ENCODE peak calls at places on chromosomes 4 and X, in six cellular contexts. One of them, this sample, is unnamed.

GRCh38 chr4:119207051-119207450 is 5.5 kb upstream of the USP53 start:
- DNase-seq in H9: no peak
- DNase-seq in IMR-90: peak; percentile 50
- DNase-seq in neuronal stem cell: no peak
- DNase-seq in trophoblast cell: peak; percentile 78
- DNase-seq in H1: no peak
- DNase-seq in this sample: no peak

GRCh38 chr4:100288811-100289529 is 98.7 kb upstream of the DDIT4L start:
- DNase-seq in H9: no peak
- DNase-seq in IMR-90: peak; percentile 35
- DNase-seq in neuronal stem cell: no peak
- DNase-seq in trophoblast cell: peak; percentile 97
- DNase-seq in H1: no peak
- DNase-seq in this sample: peak; percentile 27

GRCh38 chrX:39896951-39897740 is 200.6 kb downstream of the BCOR start:
- DNase-seq in H9: peak; percentile 82
- DNase-seq in IMR-90: peak; percentile 62
- DNase-seq in neuronal stem cell: peak; percentile 31
- DNase-seq in trophoblast cell: peak; percentile 74
- DNase-seq in H1: no peak
- DNase-seq in this sample: peak; percentile 68

GRCh38 chr4:147960971-147961370 is 229.1 kb downstream of the ARHGAP10 start:
- DNase-seq in H9: no peak
- DNase-seq in IMR-90: no peak
- DNase-seq in neuronal stem cell: no peak
- DNase-seq in trophoblast cell: no peak
- DNase-seq in H1: no peak
- DNase-seq in this sample: no peak

GRCh38 chrX:124426824-124427223 is 80.5 kb downstream of the SH2D1A start:
- DNase-seq in H9: no peak
- DNase-seq in IMR-90: no peak
- DNase-seq in neuronal stem cell: no peak
- DNase-seq in trophoblast cell: no peak
- DNase-seq in H1: no peak
- DNase-seq in this sample: no peak

GRCh38 chr4:133683967-133684366 is 517.6 kb downstream of the PABPC4L start:
- DNase-seq in H9: no peak
- DNase-seq in IMR-90: no peak
- DNase-seq in neuronal stem cell: no peak
- DNase-seq in trophoblast cell: no peak
- DNase-seq in H1: no peak
- DNase-seq in this sample: no peak

GRCh38 chrX:17373337-17373736 is 1.7 kb upstream of the NHS start:
- DNase-seq in H9: no peak
- DNase-seq in IMR-90: no peak
- DNase-seq in neuronal stem cell: no peak
- DNase-seq in trophoblast cell: no peak
- DNase-seq in H1: no peak
- DNase-seq in this sample: no peak

GRCh38 chr4:10161146-10161545 is 44.5 kb upstream of the WDR1 start:
- DNase-seq in H9: no peak
- DNase-seq in IMR-90: peak; percentile 3
- DNase-seq in neuronal stem cell: no peak
- DNase-seq in trophoblast cell: peak; percentile 41
- DNase-seq in H1: no peak
- DNase-seq in this sample: no peak

GRCh38 chr4:106297636-106298035 is 18.4 kb downstream of the TBCK start:
- DNase-seq in H9: no peak
- DNase-seq in IMR-90: no peak
- DNase-seq in neuronal stem cell: no peak
- DNase-seq in trophoblast cell: no peak
- DNase-seq in H1: no peak
- DNase-seq in this sample: no peak

GRCh38 chrX:100083146-100083715 is 326.8 kb downstream of the PCDH19 start:
- DNase-seq in H9: no peak
- DNase-seq in IMR-90: no peak
- DNase-seq in neuronal stem cell: peak; percentile 61
- DNase-seq in trophoblast cell: no peak
- DNase-seq in H1: no peak
- DNase-seq in this sample: no peak

GRCh38 chr4:121734576-121734975 is 30.4 kb downstream of the SMIM43 start:
- DNase-seq in H9: no peak
- DNase-seq in IMR-90: no peak
- DNase-seq in neuronal stem cell: no peak
- DNase-seq in trophoblast cell: no peak
- DNase-seq in H1: no peak
- DNase-seq in this sample: no peak

GRCh38 chrX:136608295-136608933 is 39.5 kb upstream of the CD40LG start:
- DNase-seq in H9: peak; percentile 30
- DNase-seq in IMR-90: no peak
- DNase-seq in neuronal stem cell: no peak
- DNase-seq in trophoblast cell: no peak
- DNase-seq in H1: no peak
- DNase-seq in this sample: no peak

GRCh38 chrX:42797646-42798045 is 19.7 kb upstream of the PPP1R2C start:
- DNase-seq in H9: no peak
- DNase-seq in IMR-90: no peak
- DNase-seq in neuronal stem cell: no peak
- DNase-seq in trophoblast cell: peak; percentile 23
- DNase-seq in H1: no peak
- DNase-seq in this sample: peak; percentile 29

GRCh38 chr4:89177807-89178206 is 66.5 kb downstream of the TIGD2 start:
- DNase-seq in H9: no peak
- DNase-seq in IMR-90: no peak
- DNase-seq in neuronal stem cell: no peak
- DNase-seq in trophoblast cell: no peak
- DNase-seq in H1: no peak
- DNase-seq in this sample: no peak

GRCh38 chr4:2728221-2728620 is 27.9 kb downstream of the TNIP2 start:
- DNase-seq in H9: no peak
- DNase-seq in IMR-90: no peak
- DNase-seq in neuronal stem cell: no peak
- DNase-seq in trophoblast cell: no peak
- DNase-seq in H1: no peak
- DNase-seq in this sample: no peak

GRCh38 chr4:6768539-6768905 is 14.0 kb upstream of the KIAA0232 start:
- DNase-seq in H9: no peak
- DNase-seq in IMR-90: peak; percentile 37
- DNase-seq in neuronal stem cell: no peak
- DNase-seq in trophoblast cell: peak; percentile 59
- DNase-seq in H1: no peak
- DNase-seq in this sample: peak; percentile 43

GRCh38 chrX:12953420-12953819 is 21.5 kb upstream of the TMSB4X start:
- DNase-seq in H9: no peak
- DNase-seq in IMR-90: no peak
- DNase-seq in neuronal stem cell: no peak
- DNase-seq in trophoblast cell: no peak
- DNase-seq in H1: no peak
- DNase-seq in this sample: no peak

GRCh38 chr4:1396806-1397455 is 9.3 kb downstream of the NKX1-1 start:
- DNase-seq in H9: no peak
- DNase-seq in IMR-90: no peak
- DNase-seq in neuronal stem cell: no peak
- DNase-seq in trophoblast cell: no peak
- DNase-seq in H1: no peak
- DNase-seq in this sample: no peak

GRCh38 chrX:16836371-16836770 is 33.8 kb downstream of the RBBP7 start:
- DNase-seq in H9: peak; percentile 77
- DNase-seq in IMR-90: peak; percentile 13
- DNase-seq in neuronal stem cell: no peak
- DNase-seq in trophoblast cell: peak; percentile 67
- DNase-seq in H1: no peak
- DNase-seq in this sample: peak; percentile 37

GRCh38 chrX:131802836-131803626 is 220.1 kb upstream of the STK26 start:
- DNase-seq in H9: no peak
- DNase-seq in IMR-90: peak; percentile 52
- DNase-seq in neuronal stem cell: no peak
- DNase-seq in trophoblast cell: peak; percentile 97
- DNase-seq in H1: no peak
- DNase-seq in this sample: no peak

GRCh38 chrX:10017866-10018265 is 50.7 kb downstream of the CLDN34 start:
- DNase-seq in H9: no peak
- DNase-seq in IMR-90: peak; percentile 65
- DNase-seq in neuronal stem cell: no peak
- DNase-seq in trophoblast cell: peak; percentile 63
- DNase-seq in H1: no peak
- DNase-seq in this sample: peak; percentile 60

GRCh38 chr4:98662619-98663225 is 4.3 kb upstream of the TSPAN5 start:
- DNase-seq in H9: peak; percentile 80
- DNase-seq in IMR-90: peak; percentile 9
- DNase-seq in neuronal stem cell: no peak
- DNase-seq in trophoblast cell: no peak
- DNase-seq in H1: no peak
- DNase-seq in this sample: no peak

GRCh38 chr4:81628489-81628888 is 156.8 kb upstream of the RASGEF1B start:
- DNase-seq in H9: no peak
- DNase-seq in IMR-90: no peak
- DNase-seq in neuronal stem cell: no peak
- DNase-seq in trophoblast cell: peak; percentile 62
- DNase-seq in H1: no peak
- DNase-seq in this sample: no peak

GRCh38 chr4:54586343-54586953 is 71.3 kb upstream of the KIT start:
- DNase-seq in H9: no peak
- DNase-seq in IMR-90: peak; percentile 70
- DNase-seq in neuronal stem cell: no peak
- DNase-seq in trophoblast cell: peak; percentile 7
- DNase-seq in H1: no peak
- DNase-seq in this sample: peak; percentile 88

GRCh38 chrX:23838953-23839352 is 56.0 kb downstream of the SAT1 start:
- DNase-seq in H9: no peak
- DNase-seq in IMR-90: no peak
- DNase-seq in neuronal stem cell: no peak
- DNase-seq in trophoblast cell: no peak
- DNase-seq in H1: no peak
- DNase-seq in this sample: no peak

DNA sequence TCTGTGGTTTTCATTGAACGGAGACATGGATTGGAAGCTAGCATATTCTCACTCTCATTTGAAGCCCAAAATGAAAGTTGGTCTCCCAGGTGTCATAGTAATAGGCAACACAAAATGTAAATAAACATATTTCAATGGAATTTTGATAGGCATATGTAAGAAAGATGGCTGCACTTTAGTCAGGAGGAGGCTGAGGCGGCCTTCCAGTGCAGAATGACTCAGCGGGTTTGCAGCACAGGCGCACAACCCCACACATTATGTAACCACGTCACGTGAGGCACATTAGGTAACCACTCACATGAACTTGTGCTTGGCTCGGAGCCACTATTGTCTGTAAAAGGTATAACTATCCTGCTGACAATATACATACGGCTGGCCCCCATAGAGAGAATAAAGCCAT is 381.7 kb downstream of the GPAT3 start:
- DNase-seq in H9: no peak
- DNase-seq in IMR-90: peak; percentile 2
- DNase-seq in neuronal stem cell: no peak
- DNase-seq in trophoblast cell: no peak
- DNase-seq in H1: no peak
- DNase-seq in this sample: no peak
- H3K14ac ChIP-seq in H9: no peak overlapping the region
- H3K14ac ChIP-seq in IMR-90: no peak overlapping the region
- H3K14ac ChIP-seq in neuronal stem cell: no peak overlapping the region
- H3K14ac ChIP-seq in trophoblast cell: no peak overlapping the region
- H3K14ac ChIP-seq in H1: no peak overlapping the region
- H3K14ac ChIP-seq in this sample: no peak overlapping the region

GRCh38 chr4:70838972-70839536 is 636 bp downstream of the GRSF1 start:
- DNase-seq in H9: peak; percentile 53
- DNase-seq in IMR-90: peak; percentile 49
- DNase-seq in neuronal stem cell: peak; percentile 61
- DNase-seq in trophoblast cell: peak; percentile 66
- DNase-seq in H1: no peak
- DNase-seq in this sample: peak; percentile 75
- H2BK5ac ChIP-seq in H9: no peak overlapping the region
- H2BK5ac ChIP-seq in IMR-90: peak overlapping the region; percentile 69
- H2BK5ac ChIP-seq in neuronal stem cell: peak overlapping the region; percentile 93
- H2BK5ac ChIP-seq in trophoblast cell: peak overlapping the region; percentile 81
- H2BK5ac ChIP-seq in H1: peak overlapping the region; percentile 84
- H2BK5ac ChIP-seq in this sample: peak overlapping the region; percentile 92

GRCh38 chr4:91527056-91527455 is 776.7 kb upstream of the GRID2 start:
- DNase-seq in H9: no peak
- DNase-seq in IMR-90: no peak
- DNase-seq in neuronal stem cell: no peak
- DNase-seq in trophoblast cell: no peak
- DNase-seq in H1: no peak
- DNase-seq in this sample: no peak
- H3K14ac ChIP-seq in H9: no peak overlapping the region
- H3K14ac ChIP-seq in IMR-90: no peak overlapping the region
- H3K14ac ChIP-seq in neuronal stem cell: no peak overlapping the region
- H3K14ac ChIP-seq in trophoblast cell: no peak overlapping the region
- H3K14ac ChIP-seq in H1: no peak overlapping the region
- H3K14ac ChIP-seq in this sample: no peak overlapping the region

DNA sequence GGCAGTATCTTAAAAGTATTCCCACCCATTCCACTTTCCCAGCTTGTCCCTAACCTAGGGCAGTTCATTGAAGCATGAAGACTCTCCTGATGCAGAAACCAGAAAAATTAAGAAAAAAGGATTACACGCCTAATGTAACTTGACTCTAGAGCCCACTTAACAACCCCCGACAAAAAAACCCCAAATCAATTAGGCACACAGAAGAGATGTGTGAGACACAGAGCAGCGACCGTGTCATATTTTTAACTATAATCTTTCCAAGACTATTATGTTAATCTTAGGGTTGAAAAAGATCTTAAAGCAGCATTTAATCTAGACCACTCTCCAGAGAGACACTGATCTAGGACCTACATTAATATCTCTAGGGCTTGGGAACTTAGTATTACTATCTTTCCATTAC is 1.3 kb downstream of the YTHDC1 start:
- DNase-seq in H9: no peak
- DNase-seq in IMR-90: no peak
- DNase-seq in neuronal stem cell: no peak
- DNase-seq in trophoblast cell: no peak
- DNase-seq in H1: no peak
- DNase-seq in this sample: no peak
- H2BK5ac ChIP-seq in H9: no peak overlapping the region
- H2BK5ac ChIP-seq in IMR-90: peak overlapping the region; percentile 88
- H2BK5ac ChIP-seq in neuronal stem cell: no peak overlapping the region
- H2BK5ac ChIP-seq in trophoblast cell: no peak overlapping the region
- H2BK5ac ChIP-seq in H1: no peak overlapping the region
- H2BK5ac ChIP-seq in this sample: no peak overlapping the region

This sample was measured in mesenchymal stem cell.